ENCODE peak calls at places on chromosome 18, in ten cellular contexts. D is A549, Z is ovary, K is K562, O is transverse colon, B is tibial nerve, M is GM12878, H is H1, L is sigmoid colon, C is upper lobe of left lung. Q is an unnamed sample.

GRCh38 chr18:46412831-46413371 is 244.1 kb downstream of the LOXHD1 start:
- DNase-seq in D (no peak), Z (no peak), K (no peak), O (no peak), B (no peak), M (no peak), H (no peak), L (no peak), C (peak), Q (no peak)

GRCh38 chr18:49628993-49629795 is 67.3 kb downstream of the LIPG start:
- DNase-seq in D (no peak), Z (no peak), K (no peak), O (peak), B (no peak), M (no peak), H (no peak), L (no peak), C (no peak), Q (peak)

GRCh38 chr18:35076556-35076955 is 35.3 kb downstream of the MAPRE2 start:
- DNase-seq in D (no peak), Z (no peak), K (no peak), O (no peak), B (no peak), M (no peak), H (no peak), L (no peak), C (no peak), Q (no peak)

GRCh38 chr18:37604032-37604431 is 38.4 kb upstream of the CELF4 start:
- DNase-seq in D (no peak), Z (no peak), K (no peak), O (no peak), B (no peak), M (no peak), H (peak), L (no peak), C (no peak), Q (no peak)

GRCh38 chr18:48940854-48941531 is 9.8 kb downstream of the SMAD7 start:
- DNase-seq in D (no peak), Z (no peak), K (no peak), O (peak), B (no peak), M (peak), H (no peak), L (no peak), C (peak), Q (no peak)

GRCh38 chr18:58299936-58300335 is 255.9 kb downstream of the NEDD4L start:
- DNase-seq in D (no peak), Z (no peak), K (no peak), O (no peak), B (no peak), M (no peak), H (no peak), L (no peak), C (no peak), Q (no peak)

GRCh38 chr18:376307-376706 is 108.5 kb upstream of the THOC1 start:
- DNase-seq in D (no peak), Z (no peak), K (no peak), O (no peak), B (no peak), M (no peak), H (no peak), L (peak), C (no peak), Q (no peak)

GRCh38 chr18:61587865-61588264 is 254.6 kb downstream of the CDH20 start:
- DNase-seq in D (no peak), Z (no peak), K (no peak), O (no peak), B (no peak), M (no peak), H (no peak), L (no peak), C (no peak), Q (no peak)

GRCh38 chr18:24271381-24272331 is 126.0 kb downstream of the OSBPL1A start:
- DNase-seq in D (peak), Z (peak), K (no peak), O (peak), B (peak), M (no peak), H (peak), L (peak), C (peak), Q (peak)

GRCh38 chr18:67875057-67875456 is 358.5 kb upstream of the DSEL start:
- DNase-seq in D (no peak), Z (no peak), K (no peak), O (no peak), B (no peak), M (no peak), H (no peak), L (no peak), C (no peak), Q (no peak)

GRCh38 chr18:67590571-67591141 is 74.1 kb upstream of the DSEL start:
- DNase-seq in D (no peak), Z (no peak), K (no peak), O (no peak), B (no peak), M (no peak), H (no peak), L (no peak), C (no peak), Q (no peak)

GRCh38 chr18:69216390-69216789 is 184.3 kb upstream of the DOK6 start:
- DNase-seq in D (no peak), Z (no peak), K (no peak), O (no peak), B (no peak), M (no peak), H (no peak), L (no peak), C (no peak), Q (no peak)

GRCh38 chr18:36775396-36775795 is 53.4 kb downstream of the TPGS2 start:
- DNase-seq in D (no peak), Z (no peak), K (no peak), O (no peak), B (no peak), M (no peak), H (no peak), L (no peak), C (no peak), Q (no peak)

GRCh38 chr18:48308027-48308635 is 101.1 kb downstream of the ZBTB7C start:
- DNase-seq in D (no peak), Z (no peak), K (no peak), O (peak), B (no peak), M (no peak), H (no peak), L (peak), C (peak), Q (peak)

GRCh38 chr18:46555724-46556123 is 101.3 kb downstream of the LOXHD1 start:
- DNase-seq in D (peak), Z (no peak), K (peak), O (no peak), B (no peak), M (no peak), H (peak), L (no peak), C (no peak), Q (no peak)

GRCh38 chr18:77650799-77651385 is 401.2 kb downstream of the GALR1 start:
- DNase-seq in D (peak), Z (peak), K (peak), O (peak), B (peak), M (no peak), H (peak), L (peak), C (peak), Q (peak)

GRCh38 chr18:37450434-37451133 is 115.0 kb downstream of the CELF4 start:
- DNase-seq in D (no peak), Z (peak), K (no peak), O (no peak), B (no peak), M (no peak), H (peak), L (peak), C (no peak), Q (no peak)

DNA sequence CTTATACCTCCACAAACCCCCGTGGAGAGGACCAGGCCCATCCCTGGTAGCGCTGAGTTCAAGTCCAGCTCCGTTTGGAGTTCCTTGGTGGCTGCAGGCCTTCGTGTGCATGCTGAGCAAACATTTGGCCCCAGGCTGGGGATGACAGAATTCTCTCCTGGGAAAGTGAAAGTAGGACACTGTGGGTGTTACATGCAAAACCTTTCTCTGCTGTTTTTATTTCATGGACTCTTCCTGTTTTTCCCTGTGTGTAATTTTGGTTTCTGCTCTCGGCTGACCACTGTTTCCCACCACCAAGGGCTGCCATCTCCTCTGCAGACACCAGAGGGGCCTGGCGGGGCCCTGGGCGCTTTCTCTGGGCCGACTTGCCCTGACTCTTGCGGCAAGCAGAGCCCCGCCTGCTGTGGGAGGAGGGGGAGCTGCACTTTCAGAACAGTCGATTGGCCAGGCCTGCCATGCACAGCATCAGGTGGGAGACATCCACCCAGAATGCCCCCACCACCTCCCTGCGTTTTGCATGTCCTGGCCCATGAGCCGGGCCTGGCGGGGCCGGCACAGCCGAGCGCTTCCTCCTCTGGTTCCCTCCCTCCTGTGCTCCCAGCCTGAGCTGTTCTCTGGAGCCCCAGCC is 102.4 kb downstream of the CABLES1 start:
- DNase-seq in D (no peak), Z (peak), K (peak), O (peak), B (no peak), M (peak), H (no peak), L (peak), C (peak), Q (peak)
- TF ChIP-seq EP300 in D (no peak), Z (no peak), K (no peak), O (no peak), B (no peak), M (peak), H (no peak), L (no peak), C (no peak), Q (no peak)

GRCh38 chr18:75360206-75360605 is 67.3 kb downstream of the SMIM21 start:
- DNase-seq in D (no peak), Z (peak), K (no peak), O (no peak), B (no peak), M (no peak), H (no peak), L (no peak), C (no peak), Q (no peak)

GRCh38 chr18:75362435-75362834 is 65.1 kb downstream of the SMIM21 start:
- DNase-seq in D (no peak), Z (no peak), K (no peak), O (no peak), B (no peak), M (no peak), H (no peak), L (no peak), C (no peak), Q (no peak)

GRCh38 chr18:75363446-75364225 is 63.9 kb downstream of the SMIM21 start:
- DNase-seq in D (no peak), Z (no peak), K (no peak), O (no peak), B (no peak), M (no peak), H (no peak), L (no peak), C (no peak), Q (no peak)

GRCh38 chr18:75360941-75361340 is 66.6 kb downstream of the SMIM21 start:
- DNase-seq in D (no peak), Z (no peak), K (no peak), O (no peak), B (no peak), M (no peak), H (no peak), L (no peak), C (no peak), Q (no peak)

GRCh38 chr18:75358928-75359327 is 68.6 kb downstream of the SMIM21 start:
- DNase-seq in D (peak), Z (no peak), K (no peak), O (no peak), B (no peak), M (no peak), H (no peak), L (no peak), C (no peak), Q (no peak)
- TF ChIP-seq EP300 in D (no peak), Z (no peak), K (no peak), O (no peak), B (no peak), M (no peak), H (no peak), L (no peak), C (no peak), Q (no peak)

DNA sequence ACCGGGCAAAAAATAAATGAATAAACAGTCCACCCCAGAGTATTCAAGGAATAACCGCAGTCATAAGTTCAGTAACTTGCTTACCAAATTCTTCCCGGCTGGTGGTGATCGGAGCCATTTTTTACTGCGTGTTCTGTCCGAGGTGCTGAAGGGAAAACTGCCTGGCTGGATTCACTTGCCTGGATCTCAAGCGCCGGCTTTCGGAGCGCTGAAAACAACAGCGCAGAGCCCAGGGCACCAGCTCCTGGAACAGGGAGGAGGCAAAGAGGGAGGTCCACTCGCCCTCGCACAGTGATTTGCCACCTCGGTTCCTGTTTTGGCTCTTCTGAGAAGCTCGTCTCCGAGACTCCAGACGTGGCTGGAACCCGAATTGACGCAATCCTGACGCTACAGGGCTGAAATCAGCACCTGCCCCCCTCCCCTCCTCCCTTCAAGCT is at the start of gene SYT4:
- DNase-seq in D (peak), Z (peak), K (no peak), O (no peak), B (no peak), M (no peak), H (peak), L (no peak), C (no peak), Q (peak)
- TF ChIP-seq EP300 in D (no peak), Z (no peak), K (no peak), O (no peak), B (no peak), M (no peak), H (no peak), L (no peak), C (no peak), Q (no peak)

GRCh38 chr18:2967820-2968219 is 45.1 kb downstream of the LPIN2 start:
- DNase-seq in D (no peak), Z (no peak), K (no peak), O (no peak), B (no peak), M (no peak), H (no peak), L (no peak), C (no peak), Q (no peak)

GRCh38 chr18:2969695-2970094 is 43.2 kb downstream of the LPIN2 start:
- DNase-seq in D (no peak), Z (no peak), K (no peak), O (no peak), B (no peak), M (no peak), H (no peak), L (no peak), C (no peak), Q (no peak)

GRCh38 chr18:2968559-2968958 is 44.4 kb downstream of the LPIN2 start:
- DNase-seq in D (no peak), Z (no peak), K (no peak), O (no peak), B (no peak), M (no peak), H (no peak), L (no peak), C (peak), Q (no peak)

GRCh38 chr18:2965797-2966196 is 47.1 kb downstream of the LPIN2 start:
- DNase-seq in D (no peak), Z (no peak), K (no peak), O (no peak), B (no peak), M (no peak), H (no peak), L (no peak), C (no peak), Q (no peak)

GRCh38 chr18:2967357-2967756 is 45.6 kb downstream of the LPIN2 start:
- DNase-seq in D (no peak), Z (no peak), K (no peak), O (no peak), B (no peak), M (no peak), H (no peak), L (no peak), C (no peak), Q (no peak)
- TF ChIP-seq EP300 in D (no peak), Z (no peak), K (no peak), O (no peak), B (no peak), M (no peak), H (no peak), L (no peak), C (no peak), Q (no peak)

GRCh38 chr18:13294309-13294708 is 75.7 kb downstream of the LDLRAD4 start:
- DNase-seq in D (no peak), Z (no peak), K (no peak), O (no peak), B (no peak), M (no peak), H (no peak), L (no peak), C (no peak), Q (no peak)
- TF ChIP-seq EP300 in D (no peak), Z (no peak), K (no peak), O (no peak), B (no peak), M (no peak), H (no peak), L (no peak), C (no peak), Q (no peak)